ENCODE peak calls at places on chromosomes 2 and 18, in eight cellular contexts. N, J, K, E, M, C, R and Y are unnamed samples.

GRCh38 chr18:7711495-7711894 is 144.4 kb downstream of the PTPRM start:
- DNase-seq in N (no peak), J (peak), K (no peak), E (no peak), M (no peak), C (no peak), R (no peak), Y (no peak)

GRCh38 chr2:164609790-164610189 is 11.5 kb downstream of the GRB14 start:
- DNase-seq in N (no peak), J (no peak), K (no peak), E (no peak), M (no peak), C (no peak), R (no peak), Y (no peak)

GRCh38 chr2:170229125-170229524 is 51.2 kb downstream of the MYO3B start:
- DNase-seq in N (no peak), J (no peak), K (no peak), E (no peak), M (no peak), C (no peak), R (no peak), Y (no peak)

GRCh38 chr2:176390276-176390675 is 121.0 kb downstream of the MTX2 start:
- DNase-seq in N (no peak), J (peak), K (no peak), E (peak), M (no peak), C (no peak), R (no peak), Y (no peak)

GRCh38 chr2:29455202-29455885 is 340.1 kb downstream of the CLIP4 start:
- DNase-seq in N (no peak), J (no peak), K (no peak), E (no peak), M (no peak), C (peak), R (no peak), Y (no peak)

GRCh38 chr2:59830601-59831000 is 722.9 kb downstream of the BCL11A start:
- DNase-seq in N (no peak), J (no peak), K (no peak), E (no peak), M (no peak), C (no peak), R (no peak), Y (no peak)

GRCh38 chr18:5029622-5030021 is 167.4 kb downstream of the AKAIN1 start:
- DNase-seq in N (no peak), J (no peak), K (no peak), E (no peak), M (no peak), C (no peak), R (no peak), Y (no peak)

GRCh38 chr2:224520064-224520463 is 65.1 kb downstream of the CUL3 start:
- DNase-seq in N (no peak), J (no peak), K (no peak), E (peak), M (no peak), C (peak), R (peak), Y (no peak)

GRCh38 chr2:69668598-69668997 is 25.1 kb upstream of the AAK1 start:
- DNase-seq in N (no peak), J (no peak), K (no peak), E (peak), M (no peak), C (no peak), R (no peak), Y (no peak)

GRCh38 chr2:23524261-23524706 is 139.3 kb downstream of the KLHL29 start:
- DNase-seq in N (no peak), J (peak), K (peak), E (peak), M (no peak), C (peak), R (no peak), Y (no peak)